ENCODE peak calls at places on chromosomes 6 and 20, in nine cellular contexts. A is MM.1S, D is endodermal cell, E is astrocyte of the cerebellum, K is osteoblast, M is Panc1, G is PC-9, T is foreskin fibroblast, Y is fibroblast of mammary gland. X is an unnamed sample.

GRCh38 chr20:1438361-1438760 is 28.3 kb downstream of the NSFL1C start:
- DNase-seq in Y (no peak), A (no peak), T (no peak), E (no peak), K (no peak), D (no peak), M (no peak), G (no peak), X (no peak)

GRCh38 chr6:13668291-13668928 is 43.2 kb downstream of the RANBP9 start:
- DNase-seq in G (no peak), E (no peak), Y (peak; percentile 25), A (peak; percentile 85), K (no peak), T (peak; percentile 10), D (no peak), M (no peak), X (no peak)

GRCh38 chr20:46207031-46207549 is 89.0 kb downstream of the CD40 start:
- DNase-seq in E (no peak), G (peak; percentile 27), K (no peak), D (no peak), M (no peak), A (no peak), Y (no peak), T (no peak), X (no peak)

GRCh38 chr6:133635447-133635846 is 253.5 kb upstream of the TCF21 start:
- DNase-seq in Y (no peak), M (no peak), E (no peak), D (no peak), K (no peak), G (no peak), A (no peak), T (no peak), X (no peak)

GRCh38 chr6:31096656-31097055 is 15.7 kb downstream of the C6orf15 start:
- DNase-seq in T (no peak), G (no peak), K (no peak), D (no peak), M (no peak), E (no peak), Y (no peak), A (no peak), X (peak; percentile 52)

GRCh38 chr6:28399370-28400121 is at the start of gene ZSCAN12:
- DNase-seq in G (peak; percentile 84), E (peak; percentile 55), Y (peak; percentile 90), A (peak; percentile 93), K (peak; percentile 87), T (peak; percentile 96), D (peak; percentile 95), M (no peak), X (peak; percentile 48)

GRCh38 chr6:22218410-22218809 is 78.4 kb downstream of the PRL start:
- DNase-seq in T (no peak), G (no peak), E (no peak), Y (no peak), M (no peak), K (no peak), D (no peak), A (no peak), X (no peak)

GRCh38 chr20:805713-806112 is 27.8 kb upstream of the FAM110A start:
- DNase-seq in G (no peak), A (no peak), E (no peak), K (no peak), M (no peak), T (peak; percentile 16), Y (peak; percentile 36), D (no peak), X (no peak)

GRCh38 chr20:24701668-24702067 is 232.2 kb downstream of the SYNDIG1 start:
- DNase-seq in Y (no peak), D (peak; percentile 10), G (no peak), T (no peak), M (no peak), A (no peak), E (no peak), K (no peak), X (no peak)

GRCh38 chr6:142387997-142388815 is 86.4 kb downstream of the ADGRG6 start:
- DNase-seq in E (peak; percentile 47), T (peak; percentile 68), G (no peak), A (no peak), D (no peak), M (no peak), K (peak; percentile 30), Y (peak; percentile 68), X (no peak)
- TF ChIP-seq CTCF in E (peak; percentile 56), T (peak; percentile 69), G (peak; percentile 84), A (peak; percentile 36), D (peak; percentile 84), M (peak; percentile 74), K (peak; percentile 71), Y (peak; percentile 78), X (peak; percentile 75)

GRCh38 chr6:111871207-111871606 is 2.0 kb downstream of the FYN start:
- DNase-seq in K (no peak), Y (no peak), M (no peak), E (no peak), G (no peak), D (no peak), A (no peak), T (peak; percentile 11), X (no peak)
- H3K4me3 ChIP-seq in K (peak overlapping the region; percentile 86), Y (peak overlapping the region; percentile 69), M (no peak overlapping the region), E (peak overlapping the region; percentile 64), G (peak overlapping the region; percentile 76), D (peak overlapping the region; percentile 95), A (no peak overlapping the region), T (peak overlapping the region; percentile 61), X (peak overlapping the region; percentile 85)

DNA sequence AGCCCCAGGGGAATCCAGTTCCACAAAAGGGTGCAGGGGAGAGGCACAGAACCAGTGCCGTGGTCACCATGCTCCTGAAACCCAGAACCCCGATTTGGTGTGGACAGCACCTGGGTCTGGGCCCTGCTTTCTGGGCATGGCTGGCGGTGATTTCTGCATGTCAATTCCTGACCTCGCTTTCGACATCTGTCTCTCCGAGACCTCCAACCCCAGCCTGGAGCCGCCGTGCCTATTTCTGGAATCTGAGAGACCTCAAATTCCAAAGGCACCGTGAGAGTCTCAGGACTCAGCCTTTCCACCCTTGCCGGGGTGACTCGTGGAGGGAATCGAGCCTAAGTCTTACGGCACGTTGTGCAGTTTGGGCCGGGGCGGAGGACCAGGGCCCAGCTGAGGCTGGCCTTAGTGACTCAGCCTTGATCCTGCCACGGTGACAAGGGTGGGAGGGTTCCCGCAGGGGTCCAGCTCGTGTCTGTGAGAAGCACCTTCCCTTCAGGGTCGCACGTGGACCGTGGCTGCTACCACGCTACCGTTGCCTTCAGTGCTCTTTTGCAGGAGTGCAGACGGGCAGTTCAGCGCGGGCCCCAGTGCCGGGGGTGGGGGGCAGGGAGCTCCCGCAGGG is 133.7 kb downstream of the PXDC1 start:
- DNase-seq in Y (no peak), G (no peak), T (no peak), M (no peak), E (no peak), D (peak; percentile 47), A (no peak), K (no peak), X (no peak)
- TF ChIP-seq CTCF in Y (no peak), G (no peak), T (no peak), M (no peak), E (no peak), D (no peak), A (no peak), K (no peak), X (no peak)

DNA sequence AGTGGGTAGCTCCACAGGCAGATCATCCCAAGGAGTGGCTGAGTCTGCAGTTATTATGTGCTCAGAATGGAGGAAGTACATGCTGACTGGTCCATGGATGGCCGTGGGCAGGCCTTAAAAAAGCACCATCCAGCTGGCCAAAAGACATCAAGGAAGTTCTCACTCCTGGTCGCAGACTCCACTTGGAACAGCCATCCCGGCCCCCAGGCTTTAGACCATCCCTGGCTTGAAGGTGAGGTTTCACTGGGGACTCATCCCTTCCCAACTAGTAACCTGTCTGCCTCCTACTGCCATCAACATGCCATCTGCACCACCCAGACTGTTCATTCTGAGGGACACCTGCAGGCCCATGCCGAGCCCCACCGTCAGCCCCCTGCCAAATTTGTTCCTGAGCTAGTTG is 36.1 kb upstream of the OPRM1 start:
- DNase-seq in A (no peak), E (no peak), Y (no peak), M (no peak), K (no peak), G (no peak), T (no peak), D (no peak), X (no peak)
- H3K4me3 ChIP-seq in A (no peak overlapping the region), E (no peak overlapping the region), Y (no peak overlapping the region), M (no peak overlapping the region), K (no peak overlapping the region), G (no peak overlapping the region), T (no peak overlapping the region), D (no peak overlapping the region), X (no peak overlapping the region)

GRCh38 chr20:23347791-23348190 is 2.8 kb upstream of the NXT1 start:
- DNase-seq in G (no peak), D (no peak), E (no peak), T (no peak), M (no peak), A (no peak), K (peak; percentile 69), Y (no peak), X (no peak)

GRCh38 chr20:23350855-23351838 is 556 bp downstream of the NXT1 start:
- DNase-seq in T (peak; percentile 64), Y (peak; percentile 28), D (peak; percentile 84), E (no peak), M (no peak), A (peak; percentile 48), G (peak; percentile 51), K (peak; percentile 83), X (no peak)

GRCh38 chr20:23344336-23344735 is 6.3 kb upstream of the NXT1 start:
- DNase-seq in T (no peak), M (no peak), D (no peak), E (no peak), Y (no peak), A (no peak), K (peak; percentile 69), G (no peak), X (no peak)

GRCh38 chr20:23349338-23350006 is 1.1 kb upstream of the NXT1 start:
- DNase-seq in M (no peak), K (peak; percentile 78), A (no peak), Y (peak; percentile 52), T (no peak), E (no peak), D (no peak), G (no peak), X (no peak)

DNA sequence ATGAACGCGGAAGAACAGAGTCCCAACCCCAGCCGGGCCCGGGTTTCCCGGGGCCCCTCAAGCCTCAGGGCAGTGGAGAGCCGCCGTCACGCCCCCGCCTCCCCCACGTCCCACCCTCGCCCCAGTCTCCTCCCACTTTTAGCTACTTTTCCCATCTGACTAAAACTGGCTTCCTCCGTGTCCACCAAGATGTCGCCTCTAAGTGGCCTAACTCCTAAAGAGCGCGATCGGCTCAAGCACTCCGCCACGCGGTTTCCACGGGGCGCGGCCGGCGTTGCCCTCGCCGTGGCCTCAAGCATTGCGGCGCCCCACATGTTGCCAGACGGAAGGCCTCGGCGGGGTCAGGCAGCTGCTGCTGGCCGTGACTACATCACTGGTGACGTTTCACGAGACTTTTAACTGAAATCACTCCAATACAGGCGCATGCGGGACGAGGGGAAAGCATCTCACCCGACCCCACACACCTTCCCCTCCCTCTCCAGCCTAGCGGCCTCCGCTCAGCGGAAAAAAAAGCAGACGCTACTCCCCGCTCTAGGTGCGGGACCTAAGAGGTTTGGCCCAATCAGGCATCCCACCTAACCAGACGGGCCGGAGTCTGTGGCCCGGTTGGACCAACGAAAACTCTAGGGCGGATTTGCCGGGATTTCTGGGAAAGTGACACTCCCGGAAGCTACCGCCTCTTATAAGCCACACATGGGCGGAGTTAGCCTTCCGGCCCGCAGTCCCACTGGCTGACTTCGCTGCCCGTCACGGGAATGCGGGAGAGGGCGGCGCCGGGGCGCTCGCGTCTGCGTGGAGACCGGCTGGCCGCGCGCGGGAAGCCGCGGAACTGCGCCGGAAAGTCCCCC is at the start of gene NXT1:
- DNase-seq in A (peak; percentile 97), K (peak; percentile 96), G (peak; percentile 98), Y (peak; percentile 98), T (peak; percentile 99), E (peak; percentile 97), D (peak; percentile 98), M (peak; percentile 92), X (peak; percentile 95)
- TF ChIP-seq CTCF in A (no peak), K (no peak), G (peak; percentile 6), Y (no peak), T (peak; percentile 1), E (peak; percentile 2), D (no peak), M (peak; percentile 31), X (no peak)

X was measured in retinal pigment epithelial cell.